ENCODE peak calls at places on chromosomes 3 and 15, in eight cellular contexts. U is activated naive CD4-positive, alpha-beta T cell treated with Interleukin-2 at 50 U/mL for 16 hours; E is H1; P is DMS53; L is stimulated activated naive CD8-positive, alpha-beta T cell treated with anti-CD3 and anti-CD28 coated beads, Interleukin-15, Interleukin-2, amounts not matched to agents 100 U/mL and 50 U/mL, for 24 hours; Q is heart left ventricle; D is anterior cingulate cortex; S is AG04450. A is an unnamed sample.

GRCh38 chr3:46503194-46503924 is 5.6 kb downstream of the RTP3 start:
- DNase-seq in U (no peak), L (no peak), Q (no peak), S (no peak), P (no peak), E (peak), D (no peak), A (no peak)

GRCh38 chr3:149867563-149867962 is 54.5 kb downstream of the RNF13 start:
- DNase-seq in E (no peak), P (no peak), L (no peak), Q (no peak), U (no peak), D (no peak), S (no peak), A (no peak)

GRCh38 chr3:119257654-119258410 is 17.2 kb upstream of the B4GALT4 start:
- DNase-seq in P (peak), L (no peak), E (no peak), Q (no peak), U (no peak), S (no peak), D (no peak), A (no peak)

GRCh38 chr3:153400641-153401040 is 238.6 kb downstream of the RAP2B start:
- DNase-seq in Q (no peak), U (no peak), L (no peak), D (no peak), E (no peak), P (no peak), S (no peak), A (no peak)

GRCh38 chr15:88342666-88343065 is 86.1 kb upstream of the NTRK3 start:
- DNase-seq in Q (no peak), S (no peak), U (no peak), E (no peak), P (no peak), D (no peak), L (no peak), A (no peak)

GRCh38 chr3:136545664-136546266 is 206.4 kb downstream of the STAG1 start:
- DNase-seq in U (no peak), D (no peak), L (no peak), E (no peak), S (no peak), P (peak), Q (no peak), A (no peak)

GRCh38 chr3:71380096-71380495 is 203.4 kb downstream of the FOXP1 start:
- DNase-seq in D (no peak), P (peak), Q (no peak), L (no peak), U (no peak), S (no peak), E (no peak), A (no peak)

GRCh38 chr3:134364061-134364935 is 9.9 kb downstream of the AMOTL2 start:
- DNase-seq in Q (peak), P (no peak), D (peak), E (peak), L (peak), S (peak), U (peak), A (peak)

GRCh38 chr15:85941186-85941855 is 138.3 kb upstream of the AGBL1 start:
- DNase-seq in P (no peak), E (no peak), Q (no peak), U (no peak), S (no peak), L (no peak), D (no peak), A (no peak)

GRCh38 chr3:112001516-112001915 is 2.8 kb downstream of the TAGLN3 start:
- DNase-seq in E (no peak), Q (no peak), P (no peak), S (no peak), D (no peak), U (no peak), L (no peak), A (no peak)

GRCh38 chr15:80970658-80971057 is 19.0 kb downstream of the MESD start:
- DNase-seq in D (no peak), E (no peak), Q (no peak), S (no peak), P (no peak), U (no peak), L (no peak), A (no peak)

GRCh38 chr3:123733341-123733740 is 148.5 kb upstream of the HACD2 start:
- DNase-seq in E (no peak), U (no peak), P (no peak), Q (no peak), S (no peak), D (no peak), L (no peak), A (no peak)

GRCh38 chr3:172673210-172673679 is 37.6 kb downstream of the NCEH1 start:
- DNase-seq in Q (peak), D (no peak), E (peak), L (peak), U (peak), P (peak), S (no peak), A (no peak)

GRCh38 chr3:53823956-53824320 is 22.3 kb downstream of the CHDH start:
- DNase-seq in P (no peak), U (no peak), L (no peak), D (no peak), Q (no peak), E (no peak), S (no peak), A (no peak)

GRCh38 chr3:46119709-46120498 is 88.2 kb downstream of the CCR1 start:
- DNase-seq in E (no peak), P (no peak), D (no peak), L (no peak), Q (no peak), S (no peak), U (no peak), A (no peak)

GRCh38 chr15:74982183-74982582 is 13.2 kb upstream of the SCAMP5 start:
- DNase-seq in S (no peak), L (no peak), Q (no peak), D (no peak), U (no peak), P (no peak), E (no peak), A (no peak)

GRCh38 chr15:56537881-56538280 is 72.9 kb upstream of the MNS1 start:
- DNase-seq in E (no peak), L (peak), U (peak), Q (no peak), S (no peak), D (no peak), P (peak), A (no peak)

GRCh38 chr3:81968628-81969027 is 207.2 kb upstream of the GBE1 start:
- DNase-seq in D (no peak), P (no peak), U (no peak), Q (no peak), S (no peak), L (no peak), E (no peak), A (no peak)

GRCh38 chr15:69758810-69759410 is 306.3 kb downstream of the RPLP1 start:
- DNase-seq in P (no peak), Q (peak), E (no peak), D (peak), U (peak), S (no peak), L (peak), A (no peak)

GRCh38 chr3:43512749-43513404 is 108.9 kb downstream of the ANO10 start:
- DNase-seq in P (peak), L (no peak), S (no peak), Q (no peak), U (no peak), D (no peak), E (no peak), A (no peak)

GRCh38 chr15:35696767-35697231 is 150.8 kb upstream of the DPH6 start:
- DNase-seq in E (no peak), L (no peak), D (no peak), S (peak), Q (no peak), U (no peak), P (peak), A (peak)

GRCh38 chr3:45026038-45026437 is at the start of gene CLEC3B:
- DNase-seq in Q (peak), E (no peak), P (no peak), U (no peak), L (no peak), S (no peak), D (no peak), A (peak)

GRCh38 chr3:160869825-160870224 is 113.8 kb downstream of the PPM1L start:
- DNase-seq in Q (peak), E (no peak), U (no peak), D (no peak), P (peak), L (no peak), S (no peak), A (no peak)

GRCh38 chr15:61906961-61907752 is 153.1 kb downstream of the VPS13C start:
- DNase-seq in Q (no peak), L (no peak), S (no peak), E (no peak), U (no peak), D (no peak), P (no peak), A (no peak)

GRCh38 chr3:29176501-29176900 is 104.4 kb upstream of the RBMS3 start:
- DNase-seq in P (peak), Q (peak), D (peak), S (no peak), L (no peak), E (no peak), U (no peak), A (no peak)

GRCh38 chr15:80776420-80777045 is 2.6 kb upstream of the CEMIP start:
- DNase-seq in D (peak), E (peak), S (peak), P (peak), Q (peak), L (peak), U (peak), A (peak)

GRCh38 chr3:149589332-149589731 is 68.5 kb downstream of the WWTR1 start:
- DNase-seq in D (no peak), E (no peak), Q (no peak), P (no peak), L (no peak), S (no peak), U (no peak), A (no peak)

GRCh38 chr3:29746163-29746562 is 465.3 kb downstream of the RBMS3 start:
- DNase-seq in E (no peak), U (no peak), L (no peak), Q (no peak), S (no peak), D (no peak), P (no peak), A (peak)

GRCh38 chr15:31397851-31398661 is 71.4 kb downstream of the KLF13 start:
- DNase-seq in S (no peak), E (no peak), U (no peak), Q (peak), D (no peak), P (no peak), L (no peak), A (no peak)

GRCh38 chr15:101451192-101451799 is 38.2 kb downstream of the PCSK6 start:
- DNase-seq in U (no peak), E (no peak), Q (peak), S (no peak), L (peak), D (no peak), P (no peak), A (no peak)